ENCODE peak calls at places on chromosome 1, in eight cellular contexts. One of them, this sample, is unnamed.

GRCh38 chr1:177185209-177185608 is 14.5 kb downstream of the BRINP2 start:
- DNase-seq in fibroblast of lung: no peak
- DNase-seq in adrenal gland: peak; percentile 33
- DNase-seq in uterus: no peak
- DNase-seq in gastrocnemius medialis: no peak
- DNase-seq in upper lobe of right lung: no peak
- DNase-seq in IMR-90: peak; percentile 17
- DNase-seq in GM12878: no peak
- DNase-seq in this sample: no peak

GRCh38 chr1:78840447-78841251 is 165.9 kb downstream of the ADGRL4 start:
- DNase-seq in upper lobe of right lung: no peak
- DNase-seq in uterus: no peak
- DNase-seq in fibroblast of lung: peak; percentile 92
- DNase-seq in IMR-90: peak; percentile 83
- DNase-seq in gastrocnemius medialis: no peak
- DNase-seq in GM12878: no peak
- DNase-seq in adrenal gland: no peak
- DNase-seq in this sample: no peak

GRCh38 chr1:24639881-24640280 is 3.2 kb upstream of the SRRM1 start:
- DNase-seq in gastrocnemius medialis: no peak
- DNase-seq in GM12878: no peak
- DNase-seq in upper lobe of right lung: no peak
- DNase-seq in IMR-90: no peak
- DNase-seq in uterus: no peak
- DNase-seq in adrenal gland: no peak
- DNase-seq in fibroblast of lung: no peak
- DNase-seq in this sample: no peak

GRCh38 chr1:247373721-247374141 is 42.1 kb upstream of the ZNF496 start:
- DNase-seq in adrenal gland: peak; percentile 45
- DNase-seq in gastrocnemius medialis: no peak
- DNase-seq in IMR-90: peak; percentile 32
- DNase-seq in fibroblast of lung: peak; percentile 14
- DNase-seq in uterus: peak; percentile 60
- DNase-seq in GM12878: no peak
- DNase-seq in upper lobe of right lung: peak; percentile 67
- DNase-seq in this sample: no peak

GRCh38 chr1:149916193-149916926 is 1.3 kb downstream of the SV2A start:
- DNase-seq in GM12878: no peak
- DNase-seq in adrenal gland: no peak
- DNase-seq in upper lobe of right lung: no peak
- DNase-seq in fibroblast of lung: no peak
- DNase-seq in uterus: no peak
- DNase-seq in gastrocnemius medialis: no peak
- DNase-seq in IMR-90: no peak
- DNase-seq in this sample: no peak

GRCh38 chr1:46408356-46409062 is 14.4 kb downstream of the FAAH start:
- DNase-seq in gastrocnemius medialis: no peak
- DNase-seq in fibroblast of lung: peak; percentile 23
- DNase-seq in GM12878: no peak
- DNase-seq in adrenal gland: no peak
- DNase-seq in IMR-90: peak; percentile 39
- DNase-seq in upper lobe of right lung: no peak
- DNase-seq in uterus: no peak
- DNase-seq in this sample: no peak

GRCh38 chr1:177650947-177651346 is 318.9 kb downstream of the SEC16B start:
- DNase-seq in adrenal gland: no peak
- DNase-seq in gastrocnemius medialis: peak; percentile 87
- DNase-seq in IMR-90: no peak
- DNase-seq in fibroblast of lung: no peak
- DNase-seq in upper lobe of right lung: no peak
- DNase-seq in GM12878: peak; percentile 7
- DNase-seq in uterus: no peak
- DNase-seq in this sample: peak; percentile 34

GRCh38 chr1:62746086-62746808 is 37.7 kb upstream of the ATG4C start:
- DNase-seq in fibroblast of lung: peak; percentile 55
- DNase-seq in adrenal gland: no peak
- DNase-seq in IMR-90: peak; percentile 70
- DNase-seq in GM12878: no peak
- DNase-seq in uterus: no peak
- DNase-seq in upper lobe of right lung: no peak
- DNase-seq in gastrocnemius medialis: no peak
- DNase-seq in this sample: no peak

GRCh38 chr1:222801067-222801466 is 13.8 kb upstream of the DISP1 start:
- DNase-seq in fibroblast of lung: no peak
- DNase-seq in upper lobe of right lung: no peak
- DNase-seq in gastrocnemius medialis: no peak
- DNase-seq in IMR-90: no peak
- DNase-seq in uterus: no peak
- DNase-seq in adrenal gland: no peak
- DNase-seq in GM12878: no peak
- DNase-seq in this sample: no peak

GRCh38 chr1:93007941-93008577 is 46.8 kb upstream of the DIPK1A start:
- DNase-seq in gastrocnemius medialis: no peak
- DNase-seq in GM12878: no peak
- DNase-seq in fibroblast of lung: peak; percentile 51
- DNase-seq in upper lobe of right lung: no peak
- DNase-seq in IMR-90: peak; percentile 36
- DNase-seq in uterus: no peak
- DNase-seq in adrenal gland: no peak
- DNase-seq in this sample: peak; percentile 50

GRCh38 chr1:165871311-165872067 is 44.1 kb downstream of the UCK2 start:
- DNase-seq in IMR-90: peak; percentile 54
- DNase-seq in fibroblast of lung: peak; percentile 73
- DNase-seq in gastrocnemius medialis: peak; percentile 25
- DNase-seq in uterus: no peak
- DNase-seq in adrenal gland: peak; percentile 66
- DNase-seq in upper lobe of right lung: peak; percentile 76
- DNase-seq in GM12878: peak; percentile 86
- DNase-seq in this sample: no peak

GRCh38 chr1:241376711-241377110 is 19.7 kb upstream of the RGS7 start:
- DNase-seq in fibroblast of lung: no peak
- DNase-seq in uterus: no peak
- DNase-seq in adrenal gland: no peak
- DNase-seq in gastrocnemius medialis: no peak
- DNase-seq in GM12878: no peak
- DNase-seq in IMR-90: no peak
- DNase-seq in upper lobe of right lung: no peak
- DNase-seq in this sample: no peak

GRCh38 chr1:27760411-27760810 is 12.6 kb upstream of the STX12 start:
- DNase-seq in GM12878: no peak
- DNase-seq in gastrocnemius medialis: no peak
- DNase-seq in adrenal gland: no peak
- DNase-seq in IMR-90: no peak
- DNase-seq in uterus: no peak
- DNase-seq in upper lobe of right lung: no peak
- DNase-seq in fibroblast of lung: no peak
- DNase-seq in this sample: no peak

GRCh38 chr1:152411144-152411543 is 2.9 kb downstream of the CRNN start:
- DNase-seq in gastrocnemius medialis: no peak
- DNase-seq in adrenal gland: no peak
- DNase-seq in fibroblast of lung: no peak
- DNase-seq in upper lobe of right lung: peak; percentile 66
- DNase-seq in GM12878: no peak
- DNase-seq in uterus: no peak
- DNase-seq in IMR-90: no peak
- DNase-seq in this sample: no peak

GRCh38 chr1:46248122-46248920 is 758 bp downstream of the RAD54L start:
- DNase-seq in IMR-90: no peak
- DNase-seq in fibroblast of lung: peak; percentile 8
- DNase-seq in upper lobe of right lung: no peak
- DNase-seq in gastrocnemius medialis: peak; percentile 28
- DNase-seq in GM12878: no peak
- DNase-seq in adrenal gland: peak; percentile 47
- DNase-seq in uterus: peak; percentile 31
- DNase-seq in this sample: no peak

GRCh38 chr1:199472025-199472424 is 555.5 kb upstream of the NR5A2 start:
- DNase-seq in GM12878: no peak
- DNase-seq in uterus: no peak
- DNase-seq in IMR-90: no peak
- DNase-seq in upper lobe of right lung: no peak
- DNase-seq in gastrocnemius medialis: no peak
- DNase-seq in adrenal gland: no peak
- DNase-seq in fibroblast of lung: no peak
- DNase-seq in this sample: no peak

GRCh38 chr1:30639881-30640452 is 83.4 kb downstream of the MATN1 start:
- DNase-seq in gastrocnemius medialis: no peak
- DNase-seq in upper lobe of right lung: peak; percentile 18
- DNase-seq in fibroblast of lung: no peak
- DNase-seq in adrenal gland: no peak
- DNase-seq in uterus: no peak
- DNase-seq in IMR-90: no peak
- DNase-seq in GM12878: no peak
- DNase-seq in this sample: no peak

GRCh38 chr1:206435450-206435849 is 34.8 kb upstream of the IKBKE start:
- DNase-seq in IMR-90: peak; percentile 33
- DNase-seq in gastrocnemius medialis: no peak
- DNase-seq in uterus: no peak
- DNase-seq in fibroblast of lung: peak; percentile 18
- DNase-seq in adrenal gland: no peak
- DNase-seq in GM12878: no peak
- DNase-seq in upper lobe of right lung: no peak
- DNase-seq in this sample: no peak

GRCh38 chr1:15816674-15817073 is 9.2 kb upstream of the UQCRHL start:
- DNase-seq in adrenal gland: no peak
- DNase-seq in IMR-90: no peak
- DNase-seq in uterus: no peak
- DNase-seq in gastrocnemius medialis: no peak
- DNase-seq in GM12878: no peak
- DNase-seq in fibroblast of lung: no peak
- DNase-seq in upper lobe of right lung: no peak
- DNase-seq in this sample: no peak
- H3K4me1 ChIP-seq in adrenal gland: peaks cover 6% of the 10 kb centered on the region
- H3K4me1 ChIP-seq in IMR-90: no peaks in the 10 kb centered on the region
- H3K4me1 ChIP-seq in uterus: no peaks in the 10 kb centered on the region
- H3K4me1 ChIP-seq in gastrocnemius medialis: peaks cover 2% of the 10 kb centered on the region
- H3K4me1 ChIP-seq in GM12878: no peaks in the 10 kb centered on the region
- H3K4me1 ChIP-seq in fibroblast of lung: no peaks in the 10 kb centered on the region
- H3K4me1 ChIP-seq in upper lobe of right lung: peaks cover 7% of the 10 kb centered on the region
- H3K4me1 ChIP-seq in this sample: peaks cover 4% of the 10 kb centered on the region

GRCh38 chr1:154466136-154466665 is 35.8 kb upstream of the TDRD10 start:
- DNase-seq in gastrocnemius medialis: no peak
- DNase-seq in upper lobe of right lung: peak; percentile 6
- DNase-seq in fibroblast of lung: no peak
- DNase-seq in adrenal gland: no peak
- DNase-seq in uterus: no peak
- DNase-seq in IMR-90: no peak
- DNase-seq in GM12878: no peak
- DNase-seq in this sample: no peak
- H3K4me1 ChIP-seq in gastrocnemius medialis: peaks cover 4% of the 10 kb centered on the region
- H3K4me1 ChIP-seq in upper lobe of right lung: peaks cover 30% of the 10 kb centered on the region
- H3K4me1 ChIP-seq in fibroblast of lung: peaks cover 5% of the 10 kb centered on the region
- H3K4me1 ChIP-seq in adrenal gland: peaks cover 28% of the 10 kb centered on the region
- H3K4me1 ChIP-seq in uterus: no peaks in the 10 kb centered on the region
- H3K4me1 ChIP-seq in IMR-90: peaks cover 8% of the 10 kb centered on the region
- H3K4me1 ChIP-seq in GM12878: peaks cover 20% of the 10 kb centered on the region
- H3K4me1 ChIP-seq in this sample: peaks cover 83% of the 10 kb centered on the region

GRCh38 chr1:25804244-25804963 is 4.4 kb downstream of the SELENON start:
- DNase-seq in gastrocnemius medialis: peak; percentile 70
- DNase-seq in uterus: no peak
- DNase-seq in upper lobe of right lung: no peak
- DNase-seq in adrenal gland: no peak
- DNase-seq in IMR-90: no peak
- DNase-seq in fibroblast of lung: peak; percentile 62
- DNase-seq in GM12878: no peak
- DNase-seq in this sample: no peak

GRCh38 chr1:25806418-25806817 is 6.4 kb downstream of the SELENON start:
- DNase-seq in fibroblast of lung: peak; percentile 76
- DNase-seq in IMR-90: peak; percentile 71
- DNase-seq in GM12878: no peak
- DNase-seq in adrenal gland: no peak
- DNase-seq in uterus: peak; percentile 66
- DNase-seq in gastrocnemius medialis: no peak
- DNase-seq in upper lobe of right lung: no peak
- DNase-seq in this sample: no peak

GRCh38 chr1:25807480-25808390 is 7.7 kb downstream of the SELENON start:
- DNase-seq in GM12878: no peak
- DNase-seq in adrenal gland: no peak
- DNase-seq in upper lobe of right lung: no peak
- DNase-seq in fibroblast of lung: no peak
- DNase-seq in uterus: no peak
- DNase-seq in IMR-90: no peak
- DNase-seq in gastrocnemius medialis: no peak
- DNase-seq in this sample: no peak

GRCh38 chr1:25804964-25805862 is 5.2 kb downstream of the SELENON start:
- DNase-seq in adrenal gland: no peak
- DNase-seq in IMR-90: no peak
- DNase-seq in GM12878: no peak
- DNase-seq in gastrocnemius medialis: no peak
- DNase-seq in upper lobe of right lung: no peak
- DNase-seq in fibroblast of lung: no peak
- DNase-seq in uterus: no peak
- DNase-seq in this sample: no peak

GRCh38 chr1:25805863-25806225 is 5.9 kb downstream of the SELENON start:
- DNase-seq in GM12878: no peak
- DNase-seq in uterus: no peak
- DNase-seq in IMR-90: no peak
- DNase-seq in fibroblast of lung: peak; percentile 64
- DNase-seq in gastrocnemius medialis: peak; percentile 80
- DNase-seq in adrenal gland: no peak
- DNase-seq in upper lobe of right lung: no peak
- DNase-seq in this sample: no peak
- H3K4me1 ChIP-seq in GM12878: peaks cover 40% of the 10 kb centered on the region
- H3K4me1 ChIP-seq in uterus: no peaks in the 10 kb centered on the region
- H3K4me1 ChIP-seq in IMR-90: peaks cover 9% of the 10 kb centered on the region
- H3K4me1 ChIP-seq in fibroblast of lung: peaks cover 14% of the 10 kb centered on the region
- H3K4me1 ChIP-seq in gastrocnemius medialis: peaks cover 60% of the 10 kb centered on the region
- H3K4me1 ChIP-seq in adrenal gland: peaks cover 39% of the 10 kb centered on the region
- H3K4me1 ChIP-seq in upper lobe of right lung: peaks cover 60% of the 10 kb centered on the region
- H3K4me1 ChIP-seq in this sample: peaks cover 84% of the 10 kb centered on the region

DNA sequence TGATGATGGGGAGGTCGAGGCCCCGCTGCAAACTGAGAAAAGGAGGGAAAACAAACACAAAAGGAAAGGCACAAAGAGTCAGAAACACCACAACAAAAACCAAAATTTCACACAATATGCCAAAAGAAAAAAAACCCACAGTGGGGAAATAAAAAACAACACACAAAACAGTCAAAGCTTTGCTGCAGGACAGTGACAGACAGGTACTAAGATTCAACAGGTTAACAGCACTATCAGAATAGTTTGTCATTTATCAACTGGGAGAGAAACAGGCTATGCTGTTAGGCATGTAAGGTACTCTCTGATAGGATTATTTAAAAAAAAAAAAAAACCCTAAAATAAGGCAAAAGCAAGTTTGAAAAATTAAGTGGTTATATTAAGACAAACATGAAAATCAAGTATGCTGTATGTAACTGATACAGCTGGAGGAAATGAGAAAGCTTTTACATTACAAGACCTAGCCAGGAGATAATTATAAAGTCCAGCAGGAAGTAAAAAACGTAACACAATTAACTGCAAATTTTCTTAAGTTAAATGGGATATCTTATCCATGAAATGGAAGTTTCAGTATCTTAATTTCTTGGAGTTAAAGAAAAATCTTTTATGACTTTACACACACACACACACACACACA is 179.0 kb downstream of the EIF4G3 start:
- DNase-seq in fibroblast of lung: no peak
- DNase-seq in adrenal gland: no peak
- DNase-seq in upper lobe of right lung: no peak
- DNase-seq in GM12878: no peak
- DNase-seq in gastrocnemius medialis: no peak
- DNase-seq in IMR-90: no peak
- DNase-seq in uterus: no peak
- DNase-seq in this sample: no peak
- H3K4me1 ChIP-seq in fibroblast of lung: no peaks in the 10 kb centered on the region
- H3K4me1 ChIP-seq in adrenal gland: peaks cover 5% of the 10 kb centered on the region
- H3K4me1 ChIP-seq in upper lobe of right lung: peaks cover under 1% of the 10 kb centered on the region
- H3K4me1 ChIP-seq in GM12878: peaks cover 18% of the 10 kb centered on the region
- H3K4me1 ChIP-seq in gastrocnemius medialis: peaks cover 62% of the 10 kb centered on the region
- H3K4me1 ChIP-seq in IMR-90: peaks cover 1% of the 10 kb centered on the region
- H3K4me1 ChIP-seq in uterus: no peaks in the 10 kb centered on the region
- H3K4me1 ChIP-seq in this sample: peaks cover 18% of the 10 kb centered on the region

This sample was measured in esophagus muscularis mucosa.